ENCODE peak calls at places on chromosomes 11 and 22, in six cellular contexts. One of them, this sample, is unnamed.

GRCh38 chr11:46294365-46295309 is 17.2 kb downstream of the CREB3L1 start:
- DNase-seq in AG04449: peak; percentile 95
- DNase-seq in sigmoid colon: peak; percentile 76
- DNase-seq in fibroblast of lung: peak; percentile 93
- DNase-seq in upper lobe of right lung: no peak
- DNase-seq in osteocyte: no peak
- DNase-seq in this sample: no peak

GRCh38 chr22:46067159-46068111 is 82.9 kb upstream of the PPARA start:
- DNase-seq in osteocyte: no peak
- DNase-seq in upper lobe of right lung: no peak
- DNase-seq in fibroblast of lung: peak; percentile 66
- DNase-seq in AG04449: no peak
- DNase-seq in sigmoid colon: peak; percentile 69
- DNase-seq in this sample: no peak

GRCh38 chr11:13963949-13964770 is 1.6 kb downstream of the SPON1 start:
- DNase-seq in osteocyte: no peak
- DNase-seq in upper lobe of right lung: peak; percentile 70
- DNase-seq in sigmoid colon: no peak
- DNase-seq in fibroblast of lung: no peak
- DNase-seq in AG04449: no peak
- DNase-seq in this sample: no peak

GRCh38 chr11:59756845-59757244 is 1.7 kb downstream of the STX3 start:
- DNase-seq in AG04449: no peak
- DNase-seq in fibroblast of lung: no peak
- DNase-seq in osteocyte: no peak
- DNase-seq in sigmoid colon: peak; percentile 74
- DNase-seq in upper lobe of right lung: no peak
- DNase-seq in this sample: no peak

GRCh38 chr11:111698852-111699559 is 67.2 kb downstream of the PPP2R1B start:
- DNase-seq in osteocyte: no peak
- DNase-seq in fibroblast of lung: peak; percentile 53
- DNase-seq in sigmoid colon: no peak
- DNase-seq in upper lobe of right lung: no peak
- DNase-seq in AG04449: no peak
- DNase-seq in this sample: no peak

GRCh38 chr11:119365071-119365591 is 16.4 kb downstream of the USP2 start:
- DNase-seq in upper lobe of right lung: no peak
- DNase-seq in osteocyte: no peak
- DNase-seq in AG04449: no peak
- DNase-seq in fibroblast of lung: no peak
- DNase-seq in sigmoid colon: no peak
- DNase-seq in this sample: no peak

GRCh38 chr22:39205344-39206021 is 39.3 kb downstream of the PDGFB start:
- DNase-seq in upper lobe of right lung: peak; percentile 41
- DNase-seq in fibroblast of lung: peak; percentile 67
- DNase-seq in AG04449: no peak
- DNase-seq in sigmoid colon: peak; percentile 32
- DNase-seq in osteocyte: no peak
- DNase-seq in this sample: no peak

GRCh38 chr11:106421673-106422292 is 344.3 kb downstream of the AASDHPPT start:
- DNase-seq in upper lobe of right lung: no peak
- DNase-seq in sigmoid colon: no peak
- DNase-seq in fibroblast of lung: no peak
- DNase-seq in osteocyte: no peak
- DNase-seq in AG04449: no peak
- DNase-seq in this sample: no peak

GRCh38 chr11:67382481-67383136 is 9.2 kb upstream of the RAD9A start:
- DNase-seq in fibroblast of lung: peak; percentile 75
- DNase-seq in AG04449: no peak
- DNase-seq in sigmoid colon: peak; percentile 90
- DNase-seq in upper lobe of right lung: peak; percentile 88
- DNase-seq in osteocyte: peak; percentile 92
- DNase-seq in this sample: peak; percentile 86

GRCh38 chr11:118614511-118614910 is 7.1 kb downstream of the PHLDB1 start:
- DNase-seq in AG04449: no peak
- DNase-seq in sigmoid colon: no peak
- DNase-seq in fibroblast of lung: no peak
- DNase-seq in upper lobe of right lung: peak; percentile 53
- DNase-seq in osteocyte: no peak
- DNase-seq in this sample: no peak

GRCh38 chr11:63682045-63682915 is 980 bp downstream of the RTN3 start:
- DNase-seq in osteocyte: no peak
- DNase-seq in fibroblast of lung: peak; percentile 32
- DNase-seq in upper lobe of right lung: no peak
- DNase-seq in sigmoid colon: peak; percentile 67
- DNase-seq in AG04449: no peak
- DNase-seq in this sample: no peak

DNA sequence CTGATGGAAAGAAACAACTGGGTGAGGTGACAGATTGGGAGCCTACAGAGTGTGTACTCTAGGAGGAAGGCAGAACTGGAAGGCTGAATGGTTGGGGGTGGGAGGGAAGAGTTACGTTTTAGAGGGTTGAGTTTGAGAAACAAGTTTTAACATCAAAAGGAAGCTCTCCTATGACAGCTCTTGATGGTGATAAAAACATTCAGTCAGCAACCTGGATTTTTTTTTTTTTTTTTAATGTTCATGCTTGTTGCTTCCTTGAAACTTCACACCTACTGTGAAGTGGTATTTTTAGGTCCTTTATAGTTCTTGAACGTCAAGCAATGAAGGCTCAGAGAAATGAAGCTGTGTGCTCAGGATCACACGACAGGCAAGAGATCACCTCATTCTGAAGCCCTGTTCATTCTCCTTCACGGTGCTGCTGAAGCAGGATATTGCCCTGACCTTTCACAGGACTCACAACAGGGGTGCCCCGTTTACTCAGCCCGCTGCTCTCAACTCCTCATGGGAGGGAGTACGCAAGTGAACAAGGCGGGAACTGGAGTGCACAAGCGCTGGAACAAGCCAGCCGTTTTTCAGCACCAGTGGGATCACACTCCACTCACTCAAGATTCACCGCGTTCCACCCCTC is 1.6 kb upstream of the TMEM109 start:
- DNase-seq in fibroblast of lung: no peak
- DNase-seq in AG04449: no peak
- DNase-seq in upper lobe of right lung: no peak
- DNase-seq in sigmoid colon: no peak
- DNase-seq in osteocyte: no peak
- DNase-seq in this sample: no peak
- TF ChIP-seq CTCF in fibroblast of lung: no peak
- TF ChIP-seq CTCF in AG04449: no peak
- TF ChIP-seq CTCF in upper lobe of right lung: no peak
- TF ChIP-seq CTCF in sigmoid colon: no peak
- TF ChIP-seq CTCF in osteocyte: no peak
- TF ChIP-seq CTCF in this sample: no peak

GRCh38 chr11:105071060-105071732 is 26.1 kb upstream of the CARD16 start:
- DNase-seq in AG04449: no peak
- DNase-seq in fibroblast of lung: no peak
- DNase-seq in upper lobe of right lung: no peak
- DNase-seq in sigmoid colon: no peak
- DNase-seq in osteocyte: no peak
- DNase-seq in this sample: no peak

GRCh38 chr11:105078283-105078682 is 33.1 kb upstream of the CARD16 start:
- DNase-seq in AG04449: no peak
- DNase-seq in fibroblast of lung: no peak
- DNase-seq in upper lobe of right lung: no peak
- DNase-seq in osteocyte: no peak
- DNase-seq in sigmoid colon: no peak
- DNase-seq in this sample: no peak

GRCh38 chr11:105070221-105070789 is 25.2 kb upstream of the CARD16 start:
- DNase-seq in sigmoid colon: no peak
- DNase-seq in osteocyte: no peak
- DNase-seq in AG04449: no peak
- DNase-seq in fibroblast of lung: no peak
- DNase-seq in upper lobe of right lung: no peak
- DNase-seq in this sample: no peak

DNA sequence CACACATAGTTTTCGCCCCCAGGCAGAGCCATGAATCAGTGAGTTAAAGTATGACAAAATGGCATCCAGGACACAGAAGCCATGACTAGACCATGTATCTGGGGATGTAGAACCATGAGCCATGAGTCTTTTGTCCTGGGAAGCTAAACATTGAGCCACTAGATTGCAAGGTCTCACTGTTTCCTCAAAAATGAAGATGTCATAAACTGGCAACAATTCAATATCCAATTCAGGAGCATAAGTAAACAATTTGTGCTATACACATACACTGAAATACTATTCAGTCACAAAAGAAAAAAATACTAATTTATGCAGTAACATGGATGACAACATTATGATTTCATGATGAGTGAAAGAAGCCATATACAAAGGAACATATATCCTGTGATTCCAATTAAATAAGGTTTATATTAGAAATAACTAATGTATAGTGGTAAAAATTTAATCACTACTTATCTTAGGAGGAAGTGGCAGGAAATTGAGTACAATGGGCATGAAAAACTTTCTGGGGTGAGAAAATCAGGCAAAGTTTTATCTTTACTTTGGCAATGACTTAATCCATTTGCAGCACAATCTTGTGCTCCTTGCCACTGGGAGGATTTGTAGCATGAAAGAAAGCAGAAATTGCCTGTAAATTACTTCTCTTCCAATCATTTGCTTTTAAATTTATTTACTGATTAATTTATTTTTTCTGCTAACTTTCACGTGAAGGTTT is 28.5 kb upstream of the CARD16 start:
- DNase-seq in AG04449: no peak
- DNase-seq in osteocyte: no peak
- DNase-seq in upper lobe of right lung: no peak
- DNase-seq in sigmoid colon: no peak
- DNase-seq in fibroblast of lung: no peak
- DNase-seq in this sample: no peak
- TF ChIP-seq CTCF in AG04449: no peak
- TF ChIP-seq CTCF in osteocyte: no peak
- TF ChIP-seq CTCF in upper lobe of right lung: no peak
- TF ChIP-seq CTCF in sigmoid colon: no peak
- TF ChIP-seq CTCF in fibroblast of lung: no peak
- TF ChIP-seq CTCF in this sample: no peak

GRCh38 chr11:69799582-69799981 is 19.6 kb downstream of the FGF3 start:
- DNase-seq in osteocyte: no peak
- DNase-seq in upper lobe of right lung: no peak
- DNase-seq in AG04449: no peak
- DNase-seq in fibroblast of lung: peak; percentile 22
- DNase-seq in sigmoid colon: no peak
- DNase-seq in this sample: no peak

GRCh38 chr11:69796063-69796462 is 20.9 kb upstream of the FGF4 start:
- DNase-seq in fibroblast of lung: no peak
- DNase-seq in sigmoid colon: no peak
- DNase-seq in upper lobe of right lung: no peak
- DNase-seq in osteocyte: no peak
- DNase-seq in AG04449: no peak
- DNase-seq in this sample: no peak

GRCh38 chr11:69799097-69799496 is 20.1 kb downstream of the FGF3 start:
- DNase-seq in fibroblast of lung: no peak
- DNase-seq in osteocyte: no peak
- DNase-seq in AG04449: no peak
- DNase-seq in sigmoid colon: no peak
- DNase-seq in upper lobe of right lung: no peak
- DNase-seq in this sample: no peak

GRCh38 chr11:69797737-69798528 is 21.3 kb downstream of the FGF3 start:
- DNase-seq in AG04449: no peak
- DNase-seq in upper lobe of right lung: no peak
- DNase-seq in fibroblast of lung: no peak
- DNase-seq in sigmoid colon: no peak
- DNase-seq in osteocyte: no peak
- DNase-seq in this sample: no peak

GRCh38 chr11:69797156-69797555 is 22.0 kb upstream of the FGF4 start:
- DNase-seq in upper lobe of right lung: no peak
- DNase-seq in sigmoid colon: no peak
- DNase-seq in osteocyte: no peak
- DNase-seq in AG04449: no peak
- DNase-seq in fibroblast of lung: no peak
- DNase-seq in this sample: no peak
- TF ChIP-seq CTCF in upper lobe of right lung: no peak
- TF ChIP-seq CTCF in sigmoid colon: no peak
- TF ChIP-seq CTCF in osteocyte: peak; percentile 44
- TF ChIP-seq CTCF in AG04449: no peak
- TF ChIP-seq CTCF in fibroblast of lung: no peak
- TF ChIP-seq CTCF in this sample: no peak

GRCh38 chr22:48979482-48979881 is 848.2 kb downstream of the BRD1 start:
- DNase-seq in fibroblast of lung: no peak
- DNase-seq in upper lobe of right lung: no peak
- DNase-seq in sigmoid colon: no peak
- DNase-seq in AG04449: no peak
- DNase-seq in osteocyte: no peak
- DNase-seq in this sample: no peak
- TF ChIP-seq CTCF in fibroblast of lung: no peak
- TF ChIP-seq CTCF in upper lobe of right lung: no peak
- TF ChIP-seq CTCF in sigmoid colon: no peak
- TF ChIP-seq CTCF in AG04449: no peak
- TF ChIP-seq CTCF in osteocyte: no peak
- TF ChIP-seq CTCF in this sample: peak; percentile 62

GRCh38 chr11:126991596-126991995 is 9.0 kb downstream of the KIRREL3 start:
- DNase-seq in upper lobe of right lung: no peak
- DNase-seq in osteocyte: no peak
- DNase-seq in fibroblast of lung: no peak
- DNase-seq in AG04449: no peak
- DNase-seq in sigmoid colon: no peak
- DNase-seq in this sample: no peak

GRCh38 chr11:126992065-126992803 is 8.3 kb downstream of the KIRREL3 start:
- DNase-seq in osteocyte: no peak
- DNase-seq in AG04449: peak; percentile 98
- DNase-seq in fibroblast of lung: peak; percentile 51
- DNase-seq in sigmoid colon: no peak
- DNase-seq in upper lobe of right lung: no peak
- DNase-seq in this sample: no peak

GRCh38 chr11:126992804-126993111 is 7.8 kb downstream of the KIRREL3 start:
- DNase-seq in osteocyte: no peak
- DNase-seq in sigmoid colon: no peak
- DNase-seq in AG04449: peak; percentile 94
- DNase-seq in fibroblast of lung: peak; percentile 43
- DNase-seq in upper lobe of right lung: no peak
- DNase-seq in this sample: no peak

GRCh38 chr11:126989942-126990715 is 10.4 kb downstream of the KIRREL3 start:
- DNase-seq in AG04449: no peak
- DNase-seq in fibroblast of lung: peak; percentile 53
- DNase-seq in osteocyte: peak; percentile 92
- DNase-seq in upper lobe of right lung: peak; percentile 86
- DNase-seq in sigmoid colon: peak; percentile 76
- DNase-seq in this sample: peak; percentile 82

GRCh38 chr11:126990716-126991480 is 9.7 kb downstream of the KIRREL3 start:
- DNase-seq in sigmoid colon: no peak
- DNase-seq in AG04449: no peak
- DNase-seq in osteocyte: no peak
- DNase-seq in upper lobe of right lung: no peak
- DNase-seq in fibroblast of lung: no peak
- DNase-seq in this sample: no peak
- TF ChIP-seq CTCF in sigmoid colon: peak; percentile 36
- TF ChIP-seq CTCF in AG04449: no peak
- TF ChIP-seq CTCF in osteocyte: peak; percentile 27
- TF ChIP-seq CTCF in upper lobe of right lung: peak; percentile 1
- TF ChIP-seq CTCF in fibroblast of lung: no peak
- TF ChIP-seq CTCF in this sample: peak; percentile 17

This sample was measured in type B pancreatic cell.